ENCODE peak calls at places on chromosomes 2 and 18, in four cellular contexts. One of them, this sample, is unnamed. For H3K4me1 and H3K27me3, the result is how much of the 10 kb centered on the place peaks cover.

GRCh38 chr2:70143314-70144150 is 47.3 kb downstream of the C2orf42 start:
- DNase-seq in PC-9: peak
- DNase-seq in tibial artery: peak
- DNase-seq in H9: peak
- DNase-seq in this sample: peak

GRCh38 chr2:72936669-72937355 is 19.5 kb downstream of the EMX1 start:
- DNase-seq in PC-9: no peak
- DNase-seq in tibial artery: no peak
- DNase-seq in H9: no peak
- DNase-seq in this sample: no peak

GRCh38 chr2:147910990-147911473 is 66.2 kb downstream of the ACVR2A start:
- DNase-seq in PC-9: peak
- DNase-seq in tibial artery: no peak
- DNase-seq in H9: no peak
- DNase-seq in this sample: no peak

GRCh38 chr2:77161009-77161408 is 361.2 kb downstream of the LRRTM4 start:
- DNase-seq in PC-9: peak
- DNase-seq in tibial artery: no peak
- DNase-seq in H9: no peak
- DNase-seq in this sample: no peak

GRCh38 chr2:39547811-39548719 is 111.0 kb upstream of the MAP4K3 start:
- DNase-seq in PC-9: peak
- DNase-seq in tibial artery: no peak
- DNase-seq in H9: no peak
- DNase-seq in this sample: no peak

GRCh38 chr2:62149708-62150107 is 46.2 kb upstream of the B3GNT2 start:
- DNase-seq in PC-9: peak
- DNase-seq in tibial artery: no peak
- DNase-seq in H9: no peak
- DNase-seq in this sample: no peak

GRCh38 chr2:236177967-236178909 is 10.1 kb upstream of the GBX2 start:
- DNase-seq in PC-9: peak
- DNase-seq in tibial artery: peak
- DNase-seq in H9: peak
- DNase-seq in this sample: no peak

GRCh38 chr2:109694190-109694589 is 80.0 kb downstream of the SOWAHC start:
- DNase-seq in PC-9: peak
- DNase-seq in tibial artery: no peak
- DNase-seq in H9: no peak
- DNase-seq in this sample: no peak

GRCh38 chr18:500230-500555 is 308 bp downstream of the COLEC12 start:
- DNase-seq in PC-9: no peak
- DNase-seq in tibial artery: no peak
- DNase-seq in H9: peak
- DNase-seq in this sample: no peak

GRCh38 chr2:101976887-101977286 is 14.9 kb upstream of the IL1R2 start:
- DNase-seq in PC-9: no peak
- DNase-seq in tibial artery: no peak
- DNase-seq in H9: no peak
- DNase-seq in this sample: no peak

GRCh38 chr2:202290316-202290715 is 24.8 kb downstream of the NOP58 start:
- DNase-seq in PC-9: no peak
- DNase-seq in tibial artery: no peak
- DNase-seq in H9: no peak
- DNase-seq in this sample: no peak

GRCh38 chr18:9952633-9953416 is 39.0 kb downstream of the VAPA start:
- DNase-seq in PC-9: no peak
- DNase-seq in tibial artery: no peak
- DNase-seq in H9: no peak
- DNase-seq in this sample: no peak

GRCh38 chr18:74980669-74981068 is 228.3 kb downstream of the PTGR3 start:
- DNase-seq in PC-9: no peak
- DNase-seq in tibial artery: no peak
- DNase-seq in H9: no peak
- DNase-seq in this sample: no peak

GRCh38 chr18:33914399-33914798 is 310.3 kb downstream of the NOL4 start:
- DNase-seq in PC-9: no peak
- DNase-seq in tibial artery: no peak
- DNase-seq in H9: no peak
- DNase-seq in this sample: no peak

GRCh38 chr2:12196495-12196894 is 450.1 kb downstream of the LPIN1 start:
- DNase-seq in PC-9: no peak
- DNase-seq in tibial artery: no peak
- DNase-seq in H9: no peak
- DNase-seq in this sample: no peak

GRCh38 chr2:166516712-166517303 is 22.8 kb upstream of the SCN7A start:
- DNase-seq in PC-9: no peak
- DNase-seq in tibial artery: no peak
- DNase-seq in H9: no peak
- DNase-seq in this sample: no peak

GRCh38 chr18:79926306-79926705 is 25.1 kb downstream of the SLC66A2 start:
- DNase-seq in PC-9: no peak
- DNase-seq in tibial artery: peak
- DNase-seq in H9: no peak
- DNase-seq in this sample: peak

GRCh38 chr2:119292226-119292625 is 68.6 kb downstream of the STEAP3 start:
- DNase-seq in PC-9: peak
- DNase-seq in tibial artery: no peak
- DNase-seq in H9: no peak
- DNase-seq in this sample: no peak

GRCh38 chr2:11127791-11128190 is 27.5 kb upstream of the SLC66A3 start:
- DNase-seq in PC-9: no peak
- DNase-seq in tibial artery: no peak
- DNase-seq in H9: no peak
- DNase-seq in this sample: no peak

GRCh38 chr18:44229693-44230108 is 451.0 kb upstream of the SETBP1 start:
- DNase-seq in PC-9: no peak
- DNase-seq in tibial artery: peak
- DNase-seq in H9: peak
- DNase-seq in this sample: peak

GRCh38 chr2:11177871-11178598 is 22.8 kb downstream of the SLC66A3 start:
- DNase-seq in PC-9: no peak
- DNase-seq in tibial artery: no peak
- DNase-seq in H9: no peak
- DNase-seq in this sample: no peak

GRCh38 chr2:8477511-8478132 is 204.2 kb upstream of the ID2 start:
- DNase-seq in PC-9: no peak
- DNase-seq in tibial artery: no peak
- DNase-seq in H9: no peak
- DNase-seq in this sample: no peak

GRCh38 chr2:28155627-28156026 is 237.0 kb upstream of the FOSL2 start:
- DNase-seq in PC-9: no peak
- DNase-seq in tibial artery: no peak
- DNase-seq in H9: no peak
- DNase-seq in this sample: no peak

GRCh38 chr2:11248-11941 is 34.9 kb downstream of the FAM110C start:
- DNase-seq in PC-9: peak
- DNase-seq in tibial artery: peak
- DNase-seq in H9: peak
- DNase-seq in this sample: no peak

GRCh38 chr2:51717318-51717717 is 685.4 kb upstream of the NRXN1 start:
- DNase-seq in PC-9: no peak
- DNase-seq in tibial artery: no peak
- DNase-seq in H9: no peak
- DNase-seq in this sample: no peak

DNA sequence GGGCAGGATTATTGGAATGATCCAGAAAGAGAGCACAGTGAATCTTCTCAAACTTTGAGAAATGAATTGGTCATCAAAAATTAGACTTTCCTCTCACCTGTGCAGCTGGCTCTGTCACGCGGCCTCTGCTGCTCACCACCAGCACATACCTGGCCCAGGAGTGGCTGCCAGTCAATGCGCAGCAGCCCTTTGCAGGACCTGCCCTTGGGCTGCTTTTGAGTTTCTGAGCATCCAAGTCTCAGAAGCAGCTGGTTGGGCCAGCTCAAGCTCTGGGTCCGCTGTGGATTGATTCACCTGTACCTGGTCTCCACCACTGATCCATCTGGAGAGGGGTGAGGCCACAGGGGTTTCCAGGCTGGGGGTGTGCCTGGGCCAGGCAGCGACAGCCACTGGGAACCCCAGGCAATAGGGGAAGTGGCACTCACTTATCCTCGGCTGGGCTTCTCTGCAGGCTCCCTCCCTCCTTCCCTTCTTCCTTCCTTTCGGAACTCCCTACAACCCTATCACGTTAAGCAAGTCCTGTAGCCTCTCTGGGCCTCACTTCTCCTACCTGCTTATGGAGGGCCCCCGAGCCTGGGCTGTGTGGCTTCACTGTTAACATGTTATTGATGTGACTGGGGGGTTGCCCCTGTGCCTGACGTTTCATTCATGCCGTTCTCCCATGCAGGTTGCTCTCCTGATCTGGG is 48.1 kb downstream of the SH3BP4 start:
- DNase-seq in PC-9: no peak
- DNase-seq in tibial artery: no peak
- DNase-seq in H9: no peak
- DNase-seq in this sample: no peak
- H3K4me1 ChIP-seq in PC-9: under half
- H3K4me1 ChIP-seq in tibial artery: under half
- H3K4me1 ChIP-seq in H9: under half
- H3K4me1 ChIP-seq in this sample: under half

DNA sequence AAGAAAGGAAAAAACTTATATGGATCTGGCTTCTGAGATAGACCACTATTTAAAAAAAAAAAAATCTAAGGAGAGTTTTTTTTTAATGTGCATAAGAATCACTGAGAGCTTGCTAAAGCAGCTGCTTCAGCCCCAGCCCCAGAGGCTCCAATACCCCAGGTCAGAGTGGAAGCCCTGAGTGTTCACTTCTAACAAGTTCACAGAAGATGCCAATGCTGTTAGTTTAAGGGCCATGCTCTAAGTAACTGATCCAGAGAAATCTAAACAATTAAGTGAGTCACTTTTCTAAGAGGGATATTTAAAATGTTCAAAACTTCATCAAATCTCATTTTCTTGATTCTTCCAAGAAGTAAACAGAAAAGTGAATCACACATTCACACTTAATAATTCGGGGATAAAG is 126.4 kb upstream of the CD226 start:
- DNase-seq in PC-9: no peak
- DNase-seq in tibial artery: no peak
- DNase-seq in H9: no peak
- DNase-seq in this sample: no peak
- H3K27ac ChIP-seq in PC-9: no peak
- H3K27ac ChIP-seq in tibial artery: no peak
- H3K27ac ChIP-seq in H9: no peak
- H3K27ac ChIP-seq in this sample: no peak

GRCh38 chr2:208062113-208062512 is 36.8 kb upstream of the PLEKHM3 start:
- DNase-seq in PC-9: no peak
- DNase-seq in tibial artery: no peak
- DNase-seq in H9: no peak
- DNase-seq in this sample: no peak

DNA sequence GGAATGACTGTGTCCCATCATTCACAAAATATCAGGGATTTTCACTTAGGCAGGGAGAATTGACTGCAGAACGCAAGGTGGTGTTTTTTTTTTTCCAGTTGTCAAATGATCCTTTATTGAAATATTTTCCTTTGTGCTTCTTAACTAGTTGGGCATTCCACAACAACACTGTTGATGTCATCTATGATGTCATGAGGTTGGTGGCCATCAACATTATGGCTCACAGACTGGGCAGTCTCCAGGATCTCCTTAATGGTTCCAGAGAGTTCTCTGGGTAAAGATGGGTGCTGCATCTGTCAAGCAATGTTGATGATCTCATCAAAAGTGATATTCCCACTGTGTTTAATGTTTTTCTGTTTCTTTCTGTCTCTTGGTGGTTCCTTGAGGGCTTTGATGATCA is 31.8 kb upstream of the PLEKHM3 start:
- DNase-seq in PC-9: no peak
- DNase-seq in tibial artery: no peak
- DNase-seq in H9: no peak
- DNase-seq in this sample: no peak
- H3K27me3 ChIP-seq in PC-9: under half
- H3K27me3 ChIP-seq in tibial artery: under half
- H3K27me3 ChIP-seq in H9: under half
- H3K27me3 ChIP-seq in this sample: under half

GRCh38 chr2:111705206-111705605 is 178.8 kb downstream of the ANAPC1 start:
- DNase-seq in PC-9: no peak
- DNase-seq in tibial artery: no peak
- DNase-seq in H9: no peak
- DNase-seq in this sample: no peak

GRCh38 chr2:111705711-111706323 is 178.2 kb downstream of the ANAPC1 start:
- DNase-seq in PC-9: peak
- DNase-seq in tibial artery: no peak
- DNase-seq in H9: peak
- DNase-seq in this sample: peak

GRCh38 chr2:111702809-111703196 is 181.2 kb downstream of the ANAPC1 start:
- DNase-seq in PC-9: no peak
- DNase-seq in tibial artery: no peak
- DNase-seq in H9: no peak
- DNase-seq in this sample: peak

GRCh38 chr2:111703759-111704158 is 180.2 kb downstream of the ANAPC1 start:
- DNase-seq in PC-9: no peak
- DNase-seq in tibial artery: no peak
- DNase-seq in H9: no peak
- DNase-seq in this sample: no peak

GRCh38 chr2:111704246-111704645 is 179.7 kb downstream of the ANAPC1 start:
- DNase-seq in PC-9: peak
- DNase-seq in tibial artery: no peak
- DNase-seq in H9: no peak
- DNase-seq in this sample: peak
- H3K4me1 ChIP-seq in PC-9: half or more
- H3K4me1 ChIP-seq in tibial artery: under half
- H3K4me1 ChIP-seq in H9: under half
- H3K4me1 ChIP-seq in this sample: under half

GRCh38 chr2:231546014-231546413 is 15.8 kb upstream of the NMUR1 start:
- DNase-seq in PC-9: no peak
- DNase-seq in tibial artery: no peak
- DNase-seq in H9: no peak
- DNase-seq in this sample: no peak
- H3K27ac ChIP-seq in PC-9: no peak
- H3K27ac ChIP-seq in tibial artery: no peak
- H3K27ac ChIP-seq in H9: no peak
- H3K27ac ChIP-seq in this sample: no peak

DNA sequence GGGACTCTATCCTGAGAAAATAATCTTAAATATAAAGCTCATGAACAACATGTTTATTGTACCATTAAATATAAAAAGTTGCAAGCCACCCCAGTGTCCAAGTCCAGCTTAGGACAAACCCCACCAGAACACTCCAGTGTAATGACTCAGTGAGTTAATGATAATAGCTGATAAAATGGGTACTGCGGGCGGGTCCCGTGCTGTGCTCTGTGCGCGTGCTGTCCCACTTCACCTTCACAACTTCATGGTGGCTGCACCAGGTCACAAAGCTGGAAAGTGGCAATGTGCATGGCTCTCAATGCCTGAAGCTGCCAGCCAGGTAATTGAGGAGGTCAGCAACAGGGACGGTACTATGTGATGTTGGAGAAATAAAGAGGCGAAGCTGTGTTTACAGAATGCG is 18.6 kb downstream of the DGKD start:
- DNase-seq in PC-9: no peak
- DNase-seq in tibial artery: no peak
- DNase-seq in H9: no peak
- DNase-seq in this sample: no peak
- H3K27me3 ChIP-seq in PC-9: under half
- H3K27me3 ChIP-seq in tibial artery: under half
- H3K27me3 ChIP-seq in H9: under half
- H3K27me3 ChIP-seq in this sample: under half

This sample was measured in ascending aorta.